ENCODE peak calls at places on chromosomes 12 and 14, in eight cellular contexts. G, R, M, K, J, P, U and A are unnamed samples.

GRCh38 chr12:27782481-27782880 is 2.4 kb upstream of the MANSC4 start:
- DNase-seq in K (no peak), J (no peak), P (no peak), M (no peak), U (no peak), G (no peak), R (no peak), A (no peak)

GRCh38 chr12:38384816-38385491 is 68.4 kb downstream of the ALG10B start:
- DNase-seq in G (no peak), U (no peak), M (peak; percentile 98), K (no peak), R (no peak), P (peak; percentile 5), J (peak; percentile 50), A (no peak)

GRCh38 chr12:96094201-96094600 is 58.8 kb upstream of the LTA4H start:
- DNase-seq in K (no peak), P (no peak), G (no peak), R (no peak), U (no peak), M (peak; percentile 88), J (peak; percentile 38), A (no peak)

GRCh38 chr14:79781882-79782281 is 429.4 kb downstream of the DIO2 start:
- DNase-seq in G (no peak), J (no peak), M (no peak), P (no peak), U (no peak), R (no peak), K (no peak), A (no peak)

GRCh38 chr12:89334770-89335169 is 17.5 kb downstream of the DUSP6 start:
- DNase-seq in G (no peak), U (no peak), J (no peak), P (no peak), K (no peak), R (no peak), M (no peak), A (no peak)

GRCh38 chr12:11823043-11823442 is 173.6 kb downstream of the ETV6 start:
- DNase-seq in P (no peak), U (no peak), G (no peak), M (no peak), K (no peak), J (no peak), R (no peak), A (no peak)

GRCh38 chr12:31369712-31370521 is 44.0 kb upstream of the SINHCAF start:
- DNase-seq in P (peak; percentile 73), G (no peak), R (no peak), M (no peak), U (no peak), J (peak; percentile 49), K (no peak), A (no peak)

GRCh38 chr12:45468751-45469615 is 253.1 kb downstream of the ANO6 start:
- DNase-seq in G (no peak), M (no peak), U (peak; percentile 57), J (peak; percentile 94), R (no peak), K (no peak), P (no peak), A (no peak)

GRCh38 chr12:48764521-48764920 is 24.4 kb downstream of the ADCY6 start:
- DNase-seq in P (no peak), U (no peak), K (no peak), M (peak; percentile 66), R (no peak), G (no peak), J (no peak), A (no peak)

GRCh38 chr14:23364604-23365352 is at the start of gene EFS:
- DNase-seq in R (no peak), M (no peak), U (no peak), P (no peak), K (no peak), G (no peak), J (peak; percentile 43), A (no peak)

GRCh38 chr14:60161176-60162107 is 3.8 kb downstream of the DHRS7 start:
- DNase-seq in U (no peak), K (no peak), J (no peak), P (no peak), R (no peak), G (no peak), M (peak; percentile 51), A (no peak)

GRCh38 chr12:126763359-126763758 is 1503.6 kb upstream of the TMEM132C start:
- DNase-seq in M (no peak), G (no peak), K (no peak), U (no peak), R (no peak), J (no peak), P (no peak), A (no peak)
- H3K9me3 ChIP-seq in M (peaks cover 19% of the 10 kb centered on the region), G (peaks cover 38% of the 10 kb centered on the region), K (no peaks in the 10 kb centered on the region), U (peaks cover 46% of the 10 kb centered on the region), R (no peaks in the 10 kb centered on the region), J (no peaks in the 10 kb centered on the region), P (no peaks in the 10 kb centered on the region), A (peaks cover 5% of the 10 kb centered on the region)

GRCh38 chr14:28596336-28596735 is 170.3 kb upstream of the FOXG1 start:
- DNase-seq in M (peak; percentile 69), J (no peak), R (no peak), P (no peak), G (no peak), U (no peak), K (no peak), A (no peak)
- H3K9me3 ChIP-seq in M (no peaks in the 10 kb centered on the region), J (no peaks in the 10 kb centered on the region), R (no peaks in the 10 kb centered on the region), P (no peaks in the 10 kb centered on the region), G (peaks cover 13% of the 10 kb centered on the region), U (no peaks in the 10 kb centered on the region), K (no peaks in the 10 kb centered on the region), A (peaks cover 3% of the 10 kb centered on the region)

GRCh38 chr12:54721312-54721711 is 73.1 kb upstream of the DCD start:
- DNase-seq in P (no peak), G (no peak), M (no peak), R (no peak), K (no peak), U (no peak), J (no peak), A (no peak)

GRCh38 chr12:54719691-54720090 is 71.5 kb upstream of the DCD start:
- DNase-seq in M (no peak), G (no peak), U (no peak), J (no peak), R (no peak), P (no peak), K (no peak), A (no peak)

GRCh38 chr12:54723653-54724256 is 75.6 kb upstream of the DCD start:
- DNase-seq in J (peak; percentile 5), R (peak; percentile 48), U (no peak), G (peak; percentile 5), M (peak; percentile 61), K (no peak), P (no peak), A (no peak)

DNA sequence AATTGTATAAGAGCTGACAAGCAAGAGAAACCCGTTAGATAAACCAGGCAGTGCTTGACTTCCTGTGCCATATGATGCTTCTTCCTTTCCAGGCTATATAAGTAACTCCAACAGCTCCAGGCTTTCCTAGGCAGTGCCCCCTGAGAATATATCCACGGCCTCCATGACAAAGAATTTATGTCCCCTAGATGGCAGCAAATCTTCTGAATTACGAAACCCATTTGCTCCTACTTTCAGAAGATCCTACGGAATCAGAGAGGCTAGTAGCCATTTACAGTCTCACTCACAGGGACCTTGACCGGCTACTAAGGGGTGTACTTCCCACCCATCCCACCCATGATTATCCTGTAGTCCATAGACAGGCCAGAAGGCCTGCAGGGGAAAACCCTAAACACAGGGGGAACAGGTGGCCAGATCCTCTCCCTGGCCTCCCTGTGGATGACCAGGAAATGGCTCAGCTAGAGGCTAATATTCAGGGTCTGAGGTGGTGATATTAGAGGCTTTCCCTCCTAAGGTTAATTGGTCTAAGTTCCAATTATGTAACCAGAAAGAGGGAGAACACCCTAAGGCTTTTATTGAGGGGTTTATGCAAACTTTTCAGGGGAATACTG is 77.2 kb upstream of the DCD start:
- DNase-seq in K (no peak), P (peak; percentile 53), M (peak; percentile 56), G (no peak), U (no peak), R (peak; percentile 16), J (no peak), A (no peak)
- H3K9me3 ChIP-seq in K (no peaks in the 10 kb centered on the region), P (no peaks in the 10 kb centered on the region), M (no peaks in the 10 kb centered on the region), G (no peaks in the 10 kb centered on the region), U (no peaks in the 10 kb centered on the region), R (no peaks in the 10 kb centered on the region), J (no peaks in the 10 kb centered on the region), A (no peaks in the 10 kb centered on the region)

DNA sequence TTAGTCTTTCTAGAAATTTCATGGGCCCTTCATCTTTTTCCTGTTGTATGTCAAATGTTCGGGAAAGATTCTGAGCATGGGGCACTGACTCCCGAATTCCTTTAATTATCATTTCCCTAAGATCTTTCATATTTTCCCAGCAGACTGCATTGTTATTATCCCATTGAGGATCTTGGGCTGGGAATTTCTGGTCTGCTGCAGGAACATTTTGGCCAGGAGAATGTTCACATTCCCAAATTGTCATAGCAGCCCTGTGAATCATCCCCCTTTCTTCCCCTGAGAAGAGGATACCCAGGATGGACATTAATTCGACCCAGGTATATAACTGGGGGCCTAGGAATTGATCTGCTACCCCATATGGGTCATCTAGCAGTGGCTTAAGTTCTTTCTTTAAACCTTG is 112.5 kb downstream of the RIN3 start:
- DNase-seq in P (no peak), J (no peak), U (no peak), R (no peak), G (no peak), K (no peak), M (peak; percentile 27), A (no peak)
- H3K9me3 ChIP-seq in P (no peaks in the 10 kb centered on the region), J (no peaks in the 10 kb centered on the region), U (peaks cover 21% of the 10 kb centered on the region), R (peaks cover 10% of the 10 kb centered on the region), G (peaks cover 48% of the 10 kb centered on the region), K (peaks cover 15% of the 10 kb centered on the region), M (peaks cover 28% of the 10 kb centered on the region), A (peaks cover 15% of the 10 kb centered on the region)

GRCh38 chr14:104069541-104069940 is 16.0 kb upstream of the ASPG start:
- DNase-seq in P (no peak), R (no peak), M (no peak), U (no peak), K (no peak), J (no peak), G (no peak), A (no peak)
- H3K9me3 ChIP-seq in P (no peaks in the 10 kb centered on the region), R (no peaks in the 10 kb centered on the region), M (no peaks in the 10 kb centered on the region), U (peaks cover 27% of the 10 kb centered on the region), K (peaks cover 7% of the 10 kb centered on the region), J (peaks cover 17% of the 10 kb centered on the region), G (peaks cover 20% of the 10 kb centered on the region), A (peaks cover 4% of the 10 kb centered on the region)

GRCh38 chr12:133236144-133236543 is 467 bp upstream of the ANHX start:
- DNase-seq in K (no peak), R (no peak), P (peak; percentile 2), U (no peak), M (no peak), J (no peak), G (no peak), A (no peak)
- H3K9me3 ChIP-seq in K (no peaks in the 10 kb centered on the region), R (no peaks in the 10 kb centered on the region), P (no peaks in the 10 kb centered on the region), U (peaks cover 56% of the 10 kb centered on the region), M (no peaks in the 10 kb centered on the region), J (no peaks in the 10 kb centered on the region), G (peaks cover 53% of the 10 kb centered on the region), A (peaks cover 3% of the 10 kb centered on the region)